ENCODE peak calls at places on chromosomes 11 and 22, in four cellular contexts. P is brain microvascular endothelial cell, Q is mesothelial cell of epicardium, C is Calu3. X is an unnamed sample.

GRCh38 chr11:132649277-132649676 is 883.0 kb downstream of the OPCML start:
- DNase-seq in P (no peak), Q (no peak), C (no peak), X (no peak)

GRCh38 chr11:93585758-93586157 is 42.6 kb upstream of the SMCO4 start:
- DNase-seq in P (peak; percentile 80), Q (no peak), C (peak; percentile 4), X (no peak)

GRCh38 chr22:45071618-45072017 is 61.8 kb upstream of the PHF21B start:
- DNase-seq in P (no peak), Q (no peak), C (no peak), X (no peak)

GRCh38 chr11:46905806-46906205 is 12.5 kb downstream of the LRP4 start:
- DNase-seq in P (no peak), Q (no peak), C (no peak), X (no peak)

GRCh38 chr11:5938603-5938965 is 3.5 kb upstream of the OR56A3 start:
- DNase-seq in P (no peak), Q (no peak), C (no peak), X (no peak)

GRCh38 chr11:73950869-73951710 is at the start of gene DNAJB13:
- DNase-seq in P (peak; percentile 56), Q (no peak), C (peak; percentile 65), X (no peak)

GRCh38 chr22:49715450-49715849 is 112.2 kb downstream of the BRD1 start:
- DNase-seq in P (peak; percentile 3), Q (no peak), C (no peak), X (no peak)

GRCh38 chr11:94473177-94473799 is 20.4 kb downstream of the MRE11 start:
- DNase-seq in P (peak; percentile 11), Q (no peak), C (no peak), X (no peak)

GRCh38 chr11:80436547-80436946 is 995.7 kb upstream of the TENM4 start:
- DNase-seq in P (no peak), Q (no peak), C (no peak), X (no peak)

GRCh38 chr22:43543522-43544281 is 131.9 kb downstream of the MPPED1 start:
- DNase-seq in P (no peak), Q (no peak), C (no peak), X (no peak)

GRCh38 chr11:1864831-1865665 is 12.2 kb downstream of the LSP1 start:
- DNase-seq in P (no peak), Q (no peak), C (no peak), X (no peak)

GRCh38 chr11:11813288-11813962 is 28.3 kb upstream of the USP47 start:
- DNase-seq in P (peak; percentile 97), Q (no peak), C (peak; percentile 53), X (no peak)

GRCh38 chr11:68009391-68010000 is 631 bp upstream of the ALDH3B1 start:
- DNase-seq in P (peak; percentile 43), Q (no peak), C (no peak), X (no peak)
- TF ChIP-seq CTCF in P (peak; percentile 44), Q (no peak), C (peak; percentile 14), X (no peak)

DNA sequence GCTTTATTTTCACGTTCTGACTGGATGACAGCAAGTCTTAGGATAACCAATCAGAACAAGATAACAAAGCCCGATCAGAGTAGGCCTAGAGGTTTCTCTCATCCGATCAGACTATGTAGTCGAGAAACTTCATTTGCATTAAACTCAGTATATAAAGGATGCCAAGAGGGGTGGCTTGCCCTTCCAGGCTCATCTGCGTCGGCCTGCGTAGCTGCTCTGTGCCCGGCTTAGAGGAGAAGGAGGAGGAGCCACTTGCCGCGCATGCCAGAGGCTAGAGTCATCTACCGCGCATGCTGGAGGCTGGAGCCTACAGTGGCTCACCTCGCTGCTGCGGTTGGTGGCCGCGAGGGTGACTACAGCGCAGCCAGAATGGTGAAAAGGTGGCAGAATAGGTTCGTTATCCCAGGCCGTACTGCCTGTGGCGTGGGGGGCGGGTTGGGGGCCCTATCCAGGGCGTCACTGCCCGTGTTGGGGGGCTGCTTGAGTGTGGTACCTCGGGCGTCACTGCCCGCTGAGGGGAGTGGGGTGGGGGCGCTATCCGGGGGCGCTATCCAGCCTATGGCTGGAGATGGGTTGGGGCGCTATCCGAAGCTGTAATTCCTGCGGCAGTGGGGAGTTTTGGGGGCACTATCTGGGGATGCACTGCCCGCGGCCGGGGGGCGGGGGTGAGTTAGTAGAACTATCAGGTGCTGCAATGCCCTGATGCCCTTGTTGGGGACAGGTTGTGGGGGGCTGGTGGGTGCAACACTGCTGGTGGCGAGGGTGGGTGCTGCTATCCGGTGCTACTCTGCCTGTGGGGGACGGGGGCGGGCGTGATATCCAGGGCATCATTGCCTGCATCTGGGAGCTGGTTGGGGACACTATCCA is at the start of gene RFPL2:
- DNase-seq in P (peak; percentile 15), Q (no peak), C (peak; percentile 81), X (no peak)
- TF ChIP-seq CTCF in P (no peak), Q (no peak), C (no peak), X (no peak)

GRCh38 chr22:39958009-39958711 is 2.0 kb upstream of the TMA7B start:
- DNase-seq in P (no peak), Q (no peak), C (no peak), X (no peak)

GRCh38 chr22:39960791-39961746 is 872 bp downstream of the TMA7B start:
- DNase-seq in P (peak; percentile 98), Q (no peak), C (no peak), X (peak; percentile 65)

GRCh38 chr22:39958916-39959639 is 1.1 kb upstream of the TMA7B start:
- DNase-seq in P (no peak), Q (no peak), C (no peak), X (no peak)

GRCh38 chr22:39962071-39962470 is 1.9 kb downstream of the TMA7B start:
- DNase-seq in P (no peak), Q (no peak), C (no peak), X (no peak)

DNA sequence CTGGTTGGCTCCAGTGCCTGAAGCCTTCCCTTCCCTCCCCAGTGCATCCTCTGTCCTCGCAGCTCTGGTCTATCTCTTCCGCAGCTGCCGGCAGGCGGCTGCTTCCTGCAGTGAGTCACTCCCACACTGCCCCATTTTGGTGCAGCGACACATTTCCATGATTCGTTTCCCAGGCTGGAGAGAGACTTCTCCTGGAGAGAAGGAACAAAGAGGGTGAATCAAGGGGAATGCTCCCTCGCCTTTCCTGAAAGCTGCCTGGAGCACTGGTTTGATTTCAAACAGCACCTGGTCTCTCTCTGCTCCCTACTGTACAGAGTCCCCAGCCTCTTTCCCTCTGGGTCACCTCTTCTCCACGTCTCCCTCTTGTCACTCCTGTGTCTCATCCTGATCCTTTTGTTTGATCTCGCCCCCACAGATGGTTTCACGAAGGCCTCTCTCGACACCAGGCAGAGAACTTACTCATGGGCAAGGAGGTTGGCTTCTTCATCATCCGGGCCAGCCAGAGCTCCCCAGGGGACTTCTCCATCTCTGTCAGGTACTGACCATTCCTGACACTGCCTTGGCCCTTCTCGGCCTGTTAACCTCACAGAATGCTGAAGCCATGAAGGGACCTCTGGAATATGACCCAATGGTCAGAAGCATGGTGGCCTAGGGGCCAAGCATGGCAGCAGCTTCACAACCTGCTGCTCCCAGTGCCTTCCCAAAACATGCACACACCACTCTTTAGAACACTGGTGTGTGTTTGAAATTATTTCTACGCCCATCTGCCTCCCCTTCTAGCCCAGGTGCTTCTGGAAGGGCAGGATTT is at the start of gene TMA7B:
- DNase-seq in P (peak; percentile 49), Q (no peak), C (peak; percentile 34), X (no peak)
- TF ChIP-seq CTCF in P (peak; percentile 66), Q (no peak), C (no peak), X (no peak)

DNA sequence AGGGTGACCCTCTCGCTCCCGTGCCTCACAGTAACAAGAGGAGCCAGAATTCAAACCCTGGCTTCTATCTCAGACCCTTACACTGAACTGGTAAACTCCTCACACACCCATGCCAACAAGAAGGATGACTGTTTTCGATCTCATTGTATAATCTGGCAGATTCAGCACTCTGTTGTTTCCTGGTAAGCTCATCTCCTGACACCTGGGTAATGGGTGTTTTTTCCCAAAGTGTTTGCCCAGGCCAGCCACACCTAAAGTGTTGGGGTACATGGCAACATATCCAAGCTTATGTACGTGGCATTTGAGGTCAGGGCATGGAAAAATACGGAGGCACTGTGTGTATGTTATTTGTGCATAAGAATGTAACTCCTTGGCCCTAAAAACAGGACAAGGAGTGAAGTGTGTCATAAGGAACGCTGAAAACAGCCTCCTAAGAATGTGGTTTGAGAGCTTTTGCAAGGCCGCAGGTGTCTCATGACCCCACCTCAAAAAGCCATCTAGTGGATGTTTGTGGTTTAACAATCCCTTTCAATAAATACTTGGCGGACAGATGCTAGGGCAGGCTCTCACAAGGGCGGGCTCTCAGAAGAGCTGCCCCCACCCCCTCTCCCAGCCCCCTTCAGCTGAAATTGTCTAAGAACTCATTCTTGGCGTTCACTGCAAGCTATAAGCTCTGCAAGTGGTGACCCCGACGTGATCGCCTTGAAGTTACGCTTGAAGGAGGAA is at the start of gene MS4A15:
- DNase-seq in P (no peak), Q (no peak), C (peak; percentile 41), X (no peak)
- TF ChIP-seq CTCF in P (peak; percentile 29), Q (peak; percentile 59), C (peak; percentile 58), X (no peak)

DNA sequence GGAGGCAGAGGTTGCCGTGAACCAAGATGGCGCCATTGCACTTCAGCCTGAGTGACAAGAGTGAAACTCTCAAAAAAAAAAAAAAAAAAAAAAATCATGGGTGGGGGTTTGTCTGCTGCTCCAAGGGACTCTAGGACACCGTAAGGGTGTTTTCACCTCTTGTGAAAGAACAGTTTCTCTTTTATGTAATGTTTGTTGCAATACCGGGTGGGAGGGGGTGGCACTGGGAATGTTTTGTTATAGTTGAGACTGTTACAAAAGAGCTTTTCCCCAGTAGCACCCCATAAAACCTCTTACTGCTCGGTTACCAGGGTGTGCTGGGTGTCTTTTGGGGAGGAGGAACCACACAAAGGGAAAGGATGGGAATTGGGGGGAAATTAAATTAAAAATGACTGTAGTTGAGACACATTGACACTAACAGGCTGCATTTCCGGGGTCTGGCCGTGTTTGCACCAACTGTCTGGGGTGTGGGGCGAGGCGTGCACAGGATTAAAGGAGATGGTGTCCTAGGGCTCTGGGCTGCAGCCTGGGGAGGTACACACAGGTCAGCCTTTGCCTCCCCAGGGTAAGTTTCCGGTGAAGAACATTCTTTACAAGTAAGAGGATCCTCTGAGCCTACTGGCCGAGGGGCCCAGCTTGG is 1.6 kb downstream of the NFAM1 start:
- DNase-seq in P (no peak), Q (no peak), C (no peak), X (no peak)
- TF ChIP-seq CTCF in P (no peak), Q (no peak), C (no peak), X (no peak)

X was measured in CD8-positive, alpha-beta T cell.